ENCODE peak calls at places on chromosomes 2 and 18, in nine cellular contexts. V is adrenal gland, F is Peyer's patch, K is thyroid gland, Z is A549, D is thoracic aorta, G is tibial artery, E is left ventricle myocardium inferior, Q is endodermal cell. A is an unnamed sample. For H3K4me1, the result is how much of the 10 kb centered on the place peaks cover.

GRCh38 chr2:20661028-20661980 is 5.6 kb upstream of the GDF7 start:
- DNase-seq in D (no peak), G (peak), F (peak), E (no peak), Z (peak), V (peak), K (peak), Q (peak), A (peak)

GRCh38 chr18:10398571-10398970 is 55.9 kb upstream of the APCDD1 start:
- DNase-seq in K (no peak), Z (no peak), F (no peak), G (no peak), E (no peak), Q (no peak), V (no peak), D (no peak), A (no peak)

GRCh38 chr2:222298311-222299150 is at the start of gene PAX3:
- DNase-seq in E (no peak), V (no peak), D (no peak), Z (no peak), Q (peak), G (no peak), K (no peak), F (no peak), A (peak)

GRCh38 chr2:27960237-27960912 is 69.8 kb downstream of the BABAM2 start:
- DNase-seq in K (no peak), F (no peak), V (no peak), D (no peak), Q (no peak), E (no peak), G (no peak), Z (no peak), A (no peak)

GRCh38 chr2:139122711-139123158 is 342.5 kb upstream of the NXPH2 start:
- DNase-seq in Q (no peak), E (no peak), K (no peak), V (no peak), G (no peak), Z (no peak), F (no peak), D (no peak), A (no peak)

GRCh38 chr2:12046641-12047040 is 300.2 kb downstream of the LPIN1 start:
- DNase-seq in E (no peak), D (no peak), V (no peak), G (no peak), K (no peak), Q (no peak), F (no peak), Z (no peak), A (no peak)

GRCh38 chr2:41595235-41595634 is 452.6 kb upstream of the PKDCC start:
- DNase-seq in Z (no peak), G (no peak), E (no peak), K (no peak), Q (no peak), V (no peak), D (no peak), F (no peak), A (no peak)

GRCh38 chr2:147844691-147845607 is at the start of gene ACVR2A:
- DNase-seq in E (no peak), Z (peak), Q (peak), G (peak), V (peak), D (no peak), F (peak), K (peak), A (peak)

DNA sequence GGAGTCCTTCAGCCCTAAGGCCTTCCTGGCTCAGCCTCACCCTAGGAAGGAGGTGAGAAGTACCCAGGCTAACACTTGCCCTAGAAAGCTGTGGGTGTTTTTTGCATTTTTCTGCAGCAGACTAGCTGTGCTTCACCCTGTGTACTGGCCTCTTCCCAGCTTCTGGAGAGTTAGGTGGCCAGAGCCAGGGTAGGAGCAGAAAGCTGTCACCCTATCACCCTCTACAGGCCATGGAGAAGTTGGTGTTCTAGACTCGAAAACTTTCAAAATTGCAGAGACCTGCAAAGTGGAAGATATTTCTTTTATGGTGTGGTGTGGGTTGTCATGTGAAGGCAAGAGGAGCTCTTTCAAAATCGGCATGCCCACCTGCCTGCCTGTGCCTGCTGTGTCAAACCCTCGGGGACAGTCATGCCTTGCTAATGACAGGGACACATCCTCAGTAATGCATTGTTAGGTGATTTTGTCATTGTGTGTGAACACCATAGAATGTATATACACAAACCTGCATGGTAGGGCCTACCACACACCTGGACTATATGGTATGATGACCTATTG is 29.8 kb downstream of the EHD3 start:
- DNase-seq in Z (no peak), V (no peak), Q (peak), F (no peak), K (no peak), D (no peak), G (no peak), E (no peak), A (no peak)
- TF ChIP-seq CTCF in Z (no peak), V (no peak), Q (peak), F (no peak), K (no peak), D (peak), G (peak), E (peak), A (peak)

GRCh38 chr2:218226903-218227302 is 9.9 kb downstream of the ARPC2 start:
- DNase-seq in G (no peak), Q (no peak), K (no peak), Z (no peak), F (no peak), V (no peak), D (no peak), E (no peak), A (no peak)
- H3K4me1 ChIP-seq in G (half or more), Q (under half), K (under half), Z (under half), F (under half), V (under half), D (half or more), E (half or more), A (half or more)

DNA sequence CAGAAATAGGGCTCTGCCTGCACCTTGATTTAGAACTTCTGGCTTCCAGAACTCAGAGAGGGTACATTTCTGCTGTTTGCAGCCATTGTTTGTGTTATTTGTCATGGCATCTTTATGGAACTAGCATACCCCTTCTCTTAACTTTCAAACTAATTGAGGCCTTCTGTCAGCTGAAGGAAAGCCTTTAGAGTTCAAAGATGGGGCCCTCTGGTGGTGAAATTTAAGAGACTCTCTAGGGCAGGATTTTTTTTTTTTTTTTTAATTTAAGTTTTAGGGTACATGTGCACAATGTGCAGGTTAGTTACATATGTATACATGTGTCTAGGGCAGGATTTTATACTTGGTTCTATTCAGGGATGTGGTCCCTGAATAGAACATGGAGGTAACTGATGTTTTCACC is 260.6 kb upstream of the LINC00305 start:
- DNase-seq in G (no peak), V (peak), F (no peak), K (no peak), E (no peak), Z (peak), D (no peak), Q (no peak), A (no peak)
- TF ChIP-seq CTCF in G (no peak), V (no peak), F (peak), K (peak), E (peak), Z (no peak), D (no peak), Q (peak), A (peak)

DNA sequence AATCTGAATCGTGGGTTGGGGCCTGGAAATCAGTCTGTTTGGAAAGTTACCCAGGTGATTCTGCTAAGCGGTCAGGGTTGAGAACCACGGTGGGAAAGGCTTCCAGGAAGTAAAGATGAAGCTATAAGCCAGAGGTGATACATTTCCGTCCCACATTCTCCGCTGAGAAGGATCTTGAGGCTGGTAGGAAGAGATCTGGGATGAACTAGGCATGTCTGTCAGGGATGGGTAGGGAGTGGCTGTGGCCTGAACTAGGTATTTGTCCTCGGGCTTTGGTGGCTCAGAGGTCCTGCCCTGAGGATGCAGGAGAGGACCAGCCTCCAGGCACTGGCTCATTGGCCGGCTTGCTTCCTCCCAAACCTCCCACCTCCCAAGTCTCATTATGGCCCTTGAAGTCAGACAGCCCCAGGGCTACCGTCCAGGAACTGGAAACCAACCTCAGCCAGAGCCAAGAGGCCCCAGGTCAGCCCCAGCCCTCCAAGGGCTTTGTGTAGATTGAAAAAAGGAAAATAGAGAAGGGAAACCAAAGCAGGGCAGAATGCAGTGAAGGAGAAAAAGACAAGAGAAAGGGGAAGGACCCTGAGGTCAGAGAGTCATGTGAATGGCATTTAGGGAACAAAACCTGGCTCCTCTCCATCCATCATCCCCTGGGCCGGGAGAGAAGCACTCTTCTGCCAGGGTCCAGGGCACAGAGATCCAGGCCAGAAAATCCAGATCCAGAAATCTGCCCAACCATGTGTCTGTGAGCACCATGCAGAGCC is 119.5 kb downstream of the ZFP36L2 start:
- DNase-seq in Q (peak), V (peak), G (peak), Z (no peak), F (no peak), K (no peak), D (no peak), E (no peak), A (no peak)
- H3K4me1 ChIP-seq in Q (under half), V (under half), G (half or more), Z (under half), F (under half), K (under half), D (under half), E (half or more), A (under half)

GRCh38 chr2:171521361-171522056 is 765 bp upstream of the CYBRD1 start:
- DNase-seq in K (no peak), D (no peak), Q (no peak), V (no peak), G (no peak), Z (no peak), E (no peak), F (no peak), A (no peak)

GRCh38 chr2:171523969-171524401 is 1.7 kb downstream of the CYBRD1 start:
- DNase-seq in F (no peak), D (no peak), E (no peak), Q (peak), K (peak), Z (peak), G (no peak), V (peak), A (no peak)

GRCh38 chr2:171522804-171523338 is 597 bp downstream of the CYBRD1 start:
- DNase-seq in F (no peak), K (no peak), Z (no peak), Q (peak), D (no peak), E (peak), V (peak), G (no peak), A (peak)

GRCh38 chr2:171523339-171523931 is 1.2 kb downstream of the CYBRD1 start:
- DNase-seq in Z (peak), Q (peak), E (peak), F (peak), G (peak), K (peak), V (peak), D (peak), A (peak)

DNA sequence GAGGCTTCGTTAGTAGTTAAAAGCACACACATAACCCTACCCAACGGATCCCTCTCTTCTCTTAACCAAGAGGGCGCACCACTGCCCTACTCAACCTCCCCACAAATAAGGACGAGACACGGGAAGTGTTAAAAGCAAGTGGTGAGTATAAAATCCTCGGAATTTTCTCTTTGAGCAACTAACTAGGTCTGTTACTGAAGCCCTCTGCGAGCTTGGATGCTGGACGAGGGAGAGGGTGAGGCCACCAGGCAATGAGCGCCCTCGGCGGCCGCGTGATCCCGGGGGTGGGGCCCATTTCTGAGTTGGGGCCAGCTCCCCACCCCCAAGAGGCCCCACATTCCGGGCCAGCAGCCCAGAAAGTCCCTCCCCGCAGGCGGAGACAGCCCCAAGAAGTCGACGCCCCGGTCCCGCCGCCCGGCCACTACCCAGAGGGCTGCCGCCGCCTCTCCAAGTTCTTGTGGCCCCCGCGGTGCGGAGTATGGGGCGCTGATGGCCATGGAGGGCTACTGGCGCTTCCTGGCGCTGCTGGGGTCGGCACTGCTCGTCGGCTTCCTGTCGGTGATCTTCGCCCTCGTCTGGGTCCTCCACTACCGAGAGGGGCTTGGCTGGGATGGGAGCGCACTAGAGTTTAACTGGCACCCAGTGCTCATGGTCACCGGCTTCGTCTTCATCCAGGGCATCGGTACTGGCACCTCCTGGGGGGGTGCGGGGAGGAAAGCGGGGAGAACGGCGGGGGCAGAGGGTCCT is at the start of gene CYBRD1:
- DNase-seq in Z (peak), V (peak), K (peak), F (peak), E (peak), Q (peak), D (peak), G (peak), A (peak)
- TF ChIP-seq CTCF in Z (peak), V (no peak), K (no peak), F (no peak), E (no peak), Q (peak), D (no peak), G (no peak), A (no peak)

GRCh38 chr2:101725038-101725437 is 27.5 kb downstream of the MAP4K4 start:
- DNase-seq in K (no peak), F (no peak), G (no peak), D (no peak), Z (no peak), E (no peak), V (no peak), Q (no peak), A (no peak)

GRCh38 chr2:101722878-101723277 is 25.4 kb downstream of the MAP4K4 start:
- DNase-seq in V (no peak), Z (no peak), Q (no peak), D (no peak), F (no peak), E (no peak), G (no peak), K (no peak), A (no peak)

GRCh38 chr2:101723366-101724112 is 26.0 kb downstream of the MAP4K4 start:
- DNase-seq in F (no peak), Z (no peak), D (no peak), G (no peak), V (no peak), Q (no peak), K (peak), E (no peak), A (no peak)

GRCh38 chr2:101724113-101724450 is 26.6 kb downstream of the MAP4K4 start:
- DNase-seq in D (no peak), G (no peak), K (peak), V (no peak), F (no peak), Q (no peak), Z (no peak), E (no peak), A (no peak)

GRCh38 chr2:101725515-101726192 is 28.1 kb downstream of the MAP4K4 start:
- DNase-seq in G (no peak), D (no peak), Z (no peak), E (no peak), Q (peak), K (no peak), V (no peak), F (no peak), A (no peak)
- H3K4me1 ChIP-seq in G (half or more), D (under half), Z (under half), E (half or more), Q (under half), K (under half), V (under half), F (under half), A (half or more)

GRCh38 chr2:205564761-205565160 is 117.5 kb upstream of the NRP2 start:
- DNase-seq in F (no peak), Z (peak), Q (peak), E (no peak), D (no peak), V (no peak), G (no peak), K (no peak), A (no peak)

GRCh38 chr2:205568620-205569019 is 113.7 kb upstream of the NRP2 start:
- DNase-seq in V (no peak), E (no peak), D (no peak), G (no peak), K (no peak), Q (no peak), Z (no peak), F (no peak), A (no peak)

GRCh38 chr2:205566556-205567061 is 115.7 kb upstream of the NRP2 start:
- DNase-seq in Z (no peak), F (no peak), Q (no peak), G (no peak), E (no peak), D (no peak), K (no peak), V (no peak), A (no peak)

GRCh38 chr2:205557873-205558272 is 124.4 kb upstream of the NRP2 start:
- DNase-seq in K (no peak), V (no peak), Q (no peak), E (no peak), F (no peak), G (no peak), D (no peak), Z (no peak), A (no peak)

GRCh38 chr2:205563646-205564045 is 118.7 kb upstream of the NRP2 start:
- DNase-seq in K (peak), Q (peak), G (no peak), V (peak), E (no peak), Z (peak), D (no peak), F (no peak), A (no peak)
- TF ChIP-seq CTCF in K (no peak), Q (peak), G (peak), V (no peak), E (peak), Z (peak), D (no peak), F (peak), A (peak)